ENCODE peak calls at places on chromosomes 16 and 17, in four cellular contexts. X is AG08396, W is HL-60, J is ELR. H is an unnamed sample.

GRCh38 chr17:55314061-55314783 is 49.5 kb downstream of the HLF start:
- DNase-seq in X (no peak), W (no peak), J (no peak), H (no peak)

GRCh38 chr16:55737318-55737717 is 81.5 kb downstream of the SLC6A2 start:
- DNase-seq in X (no peak), W (no peak), J (no peak), H (no peak)

GRCh38 chr17:67052720-67053437 is 8.5 kb downstream of the CACNG1 start:
- DNase-seq in X (no peak), W (no peak), J (no peak), H (no peak)

GRCh38 chr17:4856271-4856936 is 23.3 kb downstream of the MINK1 start:
- DNase-seq in X (no peak), W (no peak), J (no peak), H (no peak)

GRCh38 chr16:77551352-77551751 is 116.5 kb upstream of the ADAMTS18 start:
- DNase-seq in X (no peak), W (no peak), J (no peak), H (no peak)

GRCh38 chr17:75412455-75413317 is 7.2 kb upstream of the GRB2 start:
- DNase-seq in X (peak; percentile 55), W (peak; percentile 72), J (peak; percentile 82), H (no peak)

GRCh38 chr17:17902877-17903276 is 66.1 kb upstream of the SREBF1 start:
- DNase-seq in X (no peak), W (no peak), J (no peak), H (no peak)

GRCh38 chr16:9469512-9469911 is 378.1 kb downstream of the HAPSTR1 start:
- DNase-seq in X (no peak), W (no peak), J (peak; percentile 0), H (no peak)

GRCh38 chr16:25747160-25747758 is 55.5 kb downstream of the HS3ST4 start:
- DNase-seq in X (no peak), W (no peak), J (no peak), H (no peak)

GRCh38 chr17:49223517-49224197 is 6.9 kb downstream of the PHOSPHO1 start:
- DNase-seq in X (peak; percentile 82), W (peak; percentile 44), J (peak; percentile 61), H (no peak)

GRCh38 chr17:34703533-34703932 is 124.2 kb downstream of the TMEM132E start:
- DNase-seq in X (peak; percentile 25), W (peak; percentile 14), J (peak; percentile 42), H (no peak)

GRCh38 chr17:37429039-37429438 is 22.4 kb downstream of the TADA2A start:
- DNase-seq in X (no peak), W (no peak), J (no peak), H (no peak)

GRCh38 chr16:56767018-56767417 is 37.1 kb downstream of the NUP93 start:
- DNase-seq in X (no peak), W (no peak), J (no peak), H (no peak)

GRCh38 chr17:6505425-6506142 is 50.8 kb downstream of the PITPNM3 start:
- DNase-seq in X (no peak), W (no peak), J (no peak), H (no peak)